ENCODE peak calls at places on chromosome 18, in eight cellular contexts. One of them, this sample, is unnamed.

GRCh38 chr18:37922162-37922561 is 356.6 kb upstream of the CELF4 start:
- DNase-seq in skeletal muscle cell: no peak
- DNase-seq in dorsolateral prefrontal cortex: no peak
- DNase-seq in A549: no peak
- DNase-seq in brain microvascular endothelial cell: no peak
- DNase-seq in naive thymus-derived CD4-positive, alpha-beta T cell: no peak
- DNase-seq in IMR-90: no peak
- DNase-seq in prostate gland: no peak
- DNase-seq in this sample: no peak

GRCh38 chr18:32177530-32177929 is 12.3 kb upstream of the MEP1B start:
- DNase-seq in skeletal muscle cell: no peak
- DNase-seq in dorsolateral prefrontal cortex: no peak
- DNase-seq in A549: no peak
- DNase-seq in brain microvascular endothelial cell: no peak
- DNase-seq in naive thymus-derived CD4-positive, alpha-beta T cell: no peak
- DNase-seq in IMR-90: no peak
- DNase-seq in prostate gland: no peak
- DNase-seq in this sample: no peak

GRCh38 chr18:24051256-24051947 is 36.8 kb downstream of the TTC39C start:
- DNase-seq in skeletal muscle cell: no peak
- DNase-seq in dorsolateral prefrontal cortex: no peak
- DNase-seq in A549: no peak
- DNase-seq in brain microvascular endothelial cell: peak
- DNase-seq in naive thymus-derived CD4-positive, alpha-beta T cell: no peak
- DNase-seq in IMR-90: peak
- DNase-seq in prostate gland: no peak
- DNase-seq in this sample: peak

GRCh38 chr18:63775166-63775730 is at the start of gene SERPINB7:
- DNase-seq in skeletal muscle cell: peak
- DNase-seq in dorsolateral prefrontal cortex: no peak
- DNase-seq in A549: peak
- DNase-seq in brain microvascular endothelial cell: peak
- DNase-seq in naive thymus-derived CD4-positive, alpha-beta T cell: no peak
- DNase-seq in IMR-90: peak
- DNase-seq in prostate gland: no peak
- DNase-seq in this sample: no peak

GRCh38 chr18:6843308-6843707 is 113.8 kb downstream of the ARHGAP28 start:
- DNase-seq in skeletal muscle cell: no peak
- DNase-seq in dorsolateral prefrontal cortex: no peak
- DNase-seq in A549: no peak
- DNase-seq in brain microvascular endothelial cell: no peak
- DNase-seq in naive thymus-derived CD4-positive, alpha-beta T cell: no peak
- DNase-seq in IMR-90: no peak
- DNase-seq in prostate gland: no peak
- DNase-seq in this sample: no peak

GRCh38 chr18:55317322-55317721 is 270.7 kb downstream of the TCF4 start:
- DNase-seq in skeletal muscle cell: no peak
- DNase-seq in dorsolateral prefrontal cortex: no peak
- DNase-seq in A549: no peak
- DNase-seq in brain microvascular endothelial cell: no peak
- DNase-seq in naive thymus-derived CD4-positive, alpha-beta T cell: no peak
- DNase-seq in IMR-90: no peak
- DNase-seq in prostate gland: no peak
- DNase-seq in this sample: no peak

GRCh38 chr18:72543362-72544055 is 633 bp downstream of the CBLN2 start:
- DNase-seq in skeletal muscle cell: no peak
- DNase-seq in dorsolateral prefrontal cortex: no peak
- DNase-seq in A549: no peak
- DNase-seq in brain microvascular endothelial cell: no peak
- DNase-seq in naive thymus-derived CD4-positive, alpha-beta T cell: no peak
- DNase-seq in IMR-90: no peak
- DNase-seq in prostate gland: no peak
- DNase-seq in this sample: no peak

GRCh38 chr18:40577255-40577654 is 1377.8 kb upstream of the PIK3C3 start:
- DNase-seq in skeletal muscle cell: peak
- DNase-seq in dorsolateral prefrontal cortex: no peak
- DNase-seq in A549: no peak
- DNase-seq in brain microvascular endothelial cell: no peak
- DNase-seq in naive thymus-derived CD4-positive, alpha-beta T cell: no peak
- DNase-seq in IMR-90: peak
- DNase-seq in prostate gland: no peak
- DNase-seq in this sample: no peak

GRCh38 chr18:3321133-3321812 is 59.3 kb downstream of the MYL12B start:
- DNase-seq in skeletal muscle cell: peak
- DNase-seq in dorsolateral prefrontal cortex: no peak
- DNase-seq in A549: peak
- DNase-seq in brain microvascular endothelial cell: peak
- DNase-seq in naive thymus-derived CD4-positive, alpha-beta T cell: no peak
- DNase-seq in IMR-90: peak
- DNase-seq in prostate gland: no peak
- DNase-seq in this sample: no peak

GRCh38 chr18:48994044-48994651 is 43.4 kb upstream of the SMAD7 start:
- DNase-seq in skeletal muscle cell: peak
- DNase-seq in dorsolateral prefrontal cortex: no peak
- DNase-seq in A549: no peak
- DNase-seq in brain microvascular endothelial cell: peak
- DNase-seq in naive thymus-derived CD4-positive, alpha-beta T cell: no peak
- DNase-seq in IMR-90: peak
- DNase-seq in prostate gland: no peak
- DNase-seq in this sample: no peak

GRCh38 chr18:59268722-59269562 is 4.3 kb downstream of the RAX start:
- DNase-seq in skeletal muscle cell: no peak
- DNase-seq in dorsolateral prefrontal cortex: no peak
- DNase-seq in A549: peak
- DNase-seq in brain microvascular endothelial cell: no peak
- DNase-seq in naive thymus-derived CD4-positive, alpha-beta T cell: peak
- DNase-seq in IMR-90: no peak
- DNase-seq in prostate gland: no peak
- DNase-seq in this sample: no peak

GRCh38 chr18:49723648-49724180 is 89.6 kb downstream of the ACAA2 start:
- DNase-seq in skeletal muscle cell: no peak
- DNase-seq in dorsolateral prefrontal cortex: no peak
- DNase-seq in A549: no peak
- DNase-seq in brain microvascular endothelial cell: peak
- DNase-seq in naive thymus-derived CD4-positive, alpha-beta T cell: peak
- DNase-seq in IMR-90: peak
- DNase-seq in prostate gland: no peak
- DNase-seq in this sample: no peak

GRCh38 chr18:63293930-63294329 is 25.6 kb downstream of the BCL2 start:
- DNase-seq in skeletal muscle cell: no peak
- DNase-seq in dorsolateral prefrontal cortex: peak
- DNase-seq in A549: no peak
- DNase-seq in brain microvascular endothelial cell: no peak
- DNase-seq in naive thymus-derived CD4-positive, alpha-beta T cell: no peak
- DNase-seq in IMR-90: no peak
- DNase-seq in prostate gland: no peak
- DNase-seq in this sample: no peak

GRCh38 chr18:78304199-78304826 is 675.3 kb upstream of the SALL3 start:
- DNase-seq in skeletal muscle cell: no peak
- DNase-seq in dorsolateral prefrontal cortex: no peak
- DNase-seq in A549: no peak
- DNase-seq in brain microvascular endothelial cell: no peak
- DNase-seq in naive thymus-derived CD4-positive, alpha-beta T cell: no peak
- DNase-seq in IMR-90: no peak
- DNase-seq in prostate gland: no peak
- DNase-seq in this sample: no peak

GRCh38 chr18:29439398-29439797 is 1262.5 kb upstream of the CDH2 start:
- DNase-seq in skeletal muscle cell: no peak
- DNase-seq in dorsolateral prefrontal cortex: no peak
- DNase-seq in A549: no peak
- DNase-seq in brain microvascular endothelial cell: no peak
- DNase-seq in naive thymus-derived CD4-positive, alpha-beta T cell: no peak
- DNase-seq in IMR-90: no peak
- DNase-seq in prostate gland: no peak
- DNase-seq in this sample: no peak

GRCh38 chr18:26052497-26052896 is 37.9 kb downstream of the SS18 start:
- DNase-seq in skeletal muscle cell: no peak
- DNase-seq in dorsolateral prefrontal cortex: no peak
- DNase-seq in A549: no peak
- DNase-seq in brain microvascular endothelial cell: peak
- DNase-seq in naive thymus-derived CD4-positive, alpha-beta T cell: no peak
- DNase-seq in IMR-90: peak
- DNase-seq in prostate gland: no peak
- DNase-seq in this sample: no peak

GRCh38 chr18:48669991-48670750 is 131.3 kb downstream of the CTIF start:
- DNase-seq in skeletal muscle cell: no peak
- DNase-seq in dorsolateral prefrontal cortex: no peak
- DNase-seq in A549: no peak
- DNase-seq in brain microvascular endothelial cell: no peak
- DNase-seq in naive thymus-derived CD4-positive, alpha-beta T cell: no peak
- DNase-seq in IMR-90: no peak
- DNase-seq in prostate gland: no peak
- DNase-seq in this sample: no peak

GRCh38 chr18:7414459-7414858 is 152.7 kb upstream of the PTPRM start:
- DNase-seq in skeletal muscle cell: peak
- DNase-seq in dorsolateral prefrontal cortex: no peak
- DNase-seq in A549: no peak
- DNase-seq in brain microvascular endothelial cell: peak
- DNase-seq in naive thymus-derived CD4-positive, alpha-beta T cell: no peak
- DNase-seq in IMR-90: no peak
- DNase-seq in prostate gland: peak
- DNase-seq in this sample: no peak

DNA sequence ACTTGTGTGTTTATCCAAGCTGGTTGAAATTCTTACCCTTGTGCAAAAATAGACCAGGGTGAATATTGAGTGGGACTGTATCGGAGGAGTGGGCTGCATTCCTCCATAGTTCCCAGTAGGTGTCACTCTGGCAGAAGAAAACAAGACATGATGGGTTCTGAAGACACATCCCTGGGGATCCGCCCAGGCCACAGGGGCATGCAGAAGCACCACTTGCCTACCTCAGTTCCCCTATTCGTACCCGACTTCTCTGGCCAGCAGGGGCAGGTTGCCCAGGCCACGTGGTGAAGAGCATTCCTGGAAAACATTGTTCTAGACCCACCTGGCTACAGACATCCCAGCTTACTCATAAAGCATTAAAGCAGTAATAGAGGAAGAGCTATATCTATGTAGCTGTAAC is 168.2 kb downstream of the FAM210A start:
- DNase-seq in skeletal muscle cell: no peak
- DNase-seq in dorsolateral prefrontal cortex: no peak
- DNase-seq in A549: peak
- DNase-seq in brain microvascular endothelial cell: peak
- DNase-seq in naive thymus-derived CD4-positive, alpha-beta T cell: no peak
- DNase-seq in IMR-90: peak
- DNase-seq in prostate gland: no peak
- DNase-seq in this sample: no peak
- H3K4me3 ChIP-seq in skeletal muscle cell: no peak
- H3K4me3 ChIP-seq in dorsolateral prefrontal cortex: no peak
- H3K4me3 ChIP-seq in A549: no peak
- H3K4me3 ChIP-seq in brain microvascular endothelial cell: no peak
- H3K4me3 ChIP-seq in naive thymus-derived CD4-positive, alpha-beta T cell: no peak
- H3K4me3 ChIP-seq in IMR-90: no peak
- H3K4me3 ChIP-seq in prostate gland: no peak
- H3K4me3 ChIP-seq in this sample: no peak

DNA sequence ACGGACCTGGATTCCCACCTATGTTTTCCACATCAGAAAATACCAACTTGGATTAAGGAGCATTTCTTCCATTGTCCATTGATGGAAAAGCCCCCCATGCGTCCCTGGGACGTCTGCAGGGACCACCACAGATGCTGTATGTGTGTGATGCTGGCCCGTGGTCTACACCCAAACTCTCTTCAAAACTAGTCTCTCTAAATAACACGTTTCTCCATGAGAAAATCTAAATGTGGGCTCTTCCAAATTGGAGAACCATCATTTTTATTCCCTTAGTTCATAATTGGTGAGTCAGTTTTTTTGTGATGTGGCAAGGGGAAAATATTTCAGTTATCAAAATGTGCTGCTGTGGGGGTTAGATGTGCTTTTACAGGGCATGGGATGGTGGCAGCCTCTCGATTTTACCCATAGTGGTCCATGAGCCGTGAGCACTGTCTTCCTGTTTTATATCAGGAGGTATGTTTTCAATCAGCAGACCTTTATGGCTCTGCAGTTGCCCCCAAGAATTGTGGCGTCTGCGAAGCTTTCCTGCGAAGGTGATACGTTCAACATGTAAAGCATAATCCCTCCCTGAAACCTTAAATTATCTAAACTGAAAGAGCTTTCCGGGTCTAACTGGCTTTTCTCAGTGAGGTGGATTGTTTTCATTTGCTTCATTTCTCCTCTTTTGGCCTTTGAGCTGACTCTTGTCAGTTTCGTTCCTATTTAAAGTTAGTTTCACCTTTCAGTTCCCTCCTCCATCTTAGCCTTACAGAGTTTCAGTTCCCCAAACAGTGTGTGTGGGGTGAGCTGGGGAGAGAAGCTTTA is 78.3 kb downstream of the SETBP1 start:
- DNase-seq in skeletal muscle cell: no peak
- DNase-seq in dorsolateral prefrontal cortex: no peak
- DNase-seq in A549: no peak
- DNase-seq in brain microvascular endothelial cell: no peak
- DNase-seq in naive thymus-derived CD4-positive, alpha-beta T cell: peak
- DNase-seq in IMR-90: no peak
- DNase-seq in prostate gland: no peak
- DNase-seq in this sample: peak
- H3K4me3 ChIP-seq in skeletal muscle cell: no peak
- H3K4me3 ChIP-seq in dorsolateral prefrontal cortex: no peak
- H3K4me3 ChIP-seq in A549: no peak
- H3K4me3 ChIP-seq in brain microvascular endothelial cell: no peak
- H3K4me3 ChIP-seq in naive thymus-derived CD4-positive, alpha-beta T cell: peak
- H3K4me3 ChIP-seq in IMR-90: no peak
- H3K4me3 ChIP-seq in prostate gland: no peak
- H3K4me3 ChIP-seq in this sample: no peak

GRCh38 chr18:8895987-8896619 is 190.7 kb downstream of the MTCL1 start:
- DNase-seq in skeletal muscle cell: peak
- DNase-seq in dorsolateral prefrontal cortex: no peak
- DNase-seq in A549: no peak
- DNase-seq in brain microvascular endothelial cell: peak
- DNase-seq in naive thymus-derived CD4-positive, alpha-beta T cell: no peak
- DNase-seq in IMR-90: peak
- DNase-seq in prostate gland: no peak
- DNase-seq in this sample: no peak
- H3K4me3 ChIP-seq in skeletal muscle cell: no peak
- H3K4me3 ChIP-seq in dorsolateral prefrontal cortex: no peak
- H3K4me3 ChIP-seq in A549: no peak
- H3K4me3 ChIP-seq in brain microvascular endothelial cell: no peak
- H3K4me3 ChIP-seq in naive thymus-derived CD4-positive, alpha-beta T cell: no peak
- H3K4me3 ChIP-seq in IMR-90: no peak
- H3K4me3 ChIP-seq in prostate gland: no peak
- H3K4me3 ChIP-seq in this sample: no peak

DNA sequence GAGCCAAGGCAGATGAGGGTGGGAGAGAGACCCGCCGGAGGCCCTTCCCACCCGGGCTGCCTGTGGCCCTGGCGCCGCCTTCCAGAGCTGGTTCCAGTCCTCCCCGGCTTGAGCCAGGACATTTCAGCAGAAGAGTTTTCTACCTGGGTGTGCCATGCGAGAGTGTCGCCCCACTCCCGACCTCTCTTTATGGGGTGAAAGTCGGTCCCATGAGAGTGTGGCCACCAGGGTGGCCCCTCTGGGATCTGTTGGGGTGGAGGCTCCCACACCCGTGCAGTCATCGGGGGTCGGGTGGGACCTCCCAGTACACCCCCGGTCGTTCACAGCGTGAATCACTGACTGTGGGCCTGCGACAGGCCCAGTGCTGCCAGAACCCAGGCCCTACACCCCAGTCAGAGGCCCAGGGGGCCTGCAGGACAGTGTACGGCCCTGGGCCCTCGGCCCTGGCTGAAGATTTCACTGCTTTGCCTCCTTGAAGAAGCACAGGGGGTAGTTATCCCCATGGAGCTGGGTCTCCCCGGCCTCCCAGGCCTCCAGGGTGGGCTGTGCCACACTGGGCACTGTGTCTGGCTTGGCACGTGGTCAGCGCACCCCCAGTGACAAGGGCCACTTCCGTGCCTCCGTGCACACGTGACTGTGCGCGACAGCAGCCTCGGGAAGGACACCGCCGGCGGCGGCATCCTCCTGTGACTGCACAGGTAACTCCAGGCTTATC is 5.9 kb downstream of the NFATC1 start:
- DNase-seq in skeletal muscle cell: no peak
- DNase-seq in dorsolateral prefrontal cortex: no peak
- DNase-seq in A549: no peak
- DNase-seq in brain microvascular endothelial cell: no peak
- DNase-seq in naive thymus-derived CD4-positive, alpha-beta T cell: no peak
- DNase-seq in IMR-90: no peak
- DNase-seq in prostate gland: no peak
- DNase-seq in this sample: no peak
- H3K4me3 ChIP-seq in skeletal muscle cell: no peak
- H3K4me3 ChIP-seq in dorsolateral prefrontal cortex: no peak
- H3K4me3 ChIP-seq in A549: no peak
- H3K4me3 ChIP-seq in brain microvascular endothelial cell: no peak
- H3K4me3 ChIP-seq in naive thymus-derived CD4-positive, alpha-beta T cell: peak
- H3K4me3 ChIP-seq in IMR-90: no peak
- H3K4me3 ChIP-seq in prostate gland: no peak
- H3K4me3 ChIP-seq in this sample: no peak

This sample was measured in GM12864.